ENCODE peak calls at places on chromosome 7, in four cellular contexts. One of them, this sample, is unnamed.

GRCh38 chr7:1899201-1899600 is 229.1 kb downstream of the ELFN1 start:
- DNase-seq in left ventricle myocardium inferior: no peak
- DNase-seq in A549: no peak
- DNase-seq in gastrocnemius medialis: no peak
- DNase-seq in this sample: no peak

GRCh38 chr7:24403557-24403956 is 119.6 kb downstream of the NPY start:
- DNase-seq in left ventricle myocardium inferior: no peak
- DNase-seq in A549: no peak
- DNase-seq in gastrocnemius medialis: no peak
- DNase-seq in this sample: no peak

GRCh38 chr7:151831606-151832005 is 45.3 kb downstream of the PRKAG2 start:
- DNase-seq in left ventricle myocardium inferior: no peak
- DNase-seq in A549: no peak
- DNase-seq in gastrocnemius medialis: no peak
- DNase-seq in this sample: no peak

GRCh38 chr7:156935250-156935649 is 14.3 kb upstream of the NOM1 start:
- DNase-seq in left ventricle myocardium inferior: no peak
- DNase-seq in A549: no peak
- DNase-seq in gastrocnemius medialis: no peak
- DNase-seq in this sample: no peak

GRCh38 chr7:150835702-150836280 is 16.5 kb upstream of the AOC1 start:
- DNase-seq in left ventricle myocardium inferior: no peak
- DNase-seq in A549: no peak
- DNase-seq in gastrocnemius medialis: no peak
- DNase-seq in this sample: no peak

GRCh38 chr7:136308230-136308629 is 331.1 kb upstream of the MTPN start:
- DNase-seq in left ventricle myocardium inferior: no peak
- DNase-seq in A549: no peak
- DNase-seq in gastrocnemius medialis: no peak
- DNase-seq in this sample: no peak

GRCh38 chr7:150875791-150876190 is 23.5 kb downstream of the AOC1 start:
- DNase-seq in left ventricle myocardium inferior: no peak
- DNase-seq in A549: peak; percentile 30
- DNase-seq in gastrocnemius medialis: no peak
- DNase-seq in this sample: no peak

GRCh38 chr7:157470699-157471098 is 133.9 kb downstream of the DNAJB6 start:
- DNase-seq in left ventricle myocardium inferior: no peak
- DNase-seq in A549: no peak
- DNase-seq in gastrocnemius medialis: no peak
- DNase-seq in this sample: no peak

GRCh38 chr7:158864507-158864820 is 8.1 kb downstream of the DYNC2I1 start:
- DNase-seq in left ventricle myocardium inferior: no peak
- DNase-seq in A549: no peak
- DNase-seq in gastrocnemius medialis: no peak
- DNase-seq in this sample: no peak
- H3K27ac ChIP-seq in left ventricle myocardium inferior: peak overlapping the region; percentile 97
- H3K27ac ChIP-seq in A549: peak overlapping the region; percentile 93
- H3K27ac ChIP-seq in gastrocnemius medialis: peak overlapping the region; percentile 90
- H3K27ac ChIP-seq in this sample: peak overlapping the region; percentile 37

GRCh38 chr7:2980406-2981102 is 63.1 kb downstream of the CARD11 start:
- DNase-seq in left ventricle myocardium inferior: no peak
- DNase-seq in A549: no peak
- DNase-seq in gastrocnemius medialis: no peak
- DNase-seq in this sample: no peak
- H3K27ac ChIP-seq in left ventricle myocardium inferior: no peak overlapping the region
- H3K27ac ChIP-seq in A549: no peak overlapping the region
- H3K27ac ChIP-seq in gastrocnemius medialis: no peak overlapping the region
- H3K27ac ChIP-seq in this sample: no peak overlapping the region

DNA sequence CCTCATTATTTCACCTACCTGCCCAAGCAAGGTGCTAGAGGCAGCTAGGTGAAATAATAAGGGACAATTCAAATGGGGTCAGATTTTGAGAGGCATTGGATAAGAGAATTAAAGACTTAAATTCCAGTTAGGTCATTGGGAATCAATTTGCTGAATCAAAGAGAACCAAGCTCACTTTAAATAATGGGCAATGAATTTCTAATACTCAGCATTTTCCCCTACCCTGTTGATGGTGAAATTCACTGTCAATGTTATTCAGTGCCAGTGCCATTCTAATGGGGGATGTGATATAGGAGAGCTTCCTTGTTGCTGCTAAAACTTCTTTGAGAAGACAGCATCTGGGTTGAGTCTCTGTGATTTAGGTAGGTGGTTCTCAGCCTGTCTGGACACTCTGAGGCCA is 509.3 kb downstream of the PHTF2 start:
- DNase-seq in left ventricle myocardium inferior: no peak
- DNase-seq in A549: no peak
- DNase-seq in gastrocnemius medialis: no peak
- DNase-seq in this sample: no peak
- H3K27ac ChIP-seq in left ventricle myocardium inferior: no peak overlapping the region
- H3K27ac ChIP-seq in A549: no peak overlapping the region
- H3K27ac ChIP-seq in gastrocnemius medialis: no peak overlapping the region
- H3K27ac ChIP-seq in this sample: no peak overlapping the region

GRCh38 chr7:40095695-40096327 is 38.6 kb downstream of the MPLKIP start:
- DNase-seq in left ventricle myocardium inferior: no peak
- DNase-seq in A549: no peak
- DNase-seq in gastrocnemius medialis: no peak
- DNase-seq in this sample: no peak
- H3K27ac ChIP-seq in left ventricle myocardium inferior: peak overlapping the region; percentile 2
- H3K27ac ChIP-seq in A549: no peak overlapping the region
- H3K27ac ChIP-seq in gastrocnemius medialis: no peak overlapping the region
- H3K27ac ChIP-seq in this sample: no peak overlapping the region

GRCh38 chr7:108094375-108094774 is 35.8 kb downstream of the LAMB4 start:
- DNase-seq in left ventricle myocardium inferior: no peak
- DNase-seq in A549: no peak
- DNase-seq in gastrocnemius medialis: no peak
- DNase-seq in this sample: no peak
- H3K27ac ChIP-seq in left ventricle myocardium inferior: peak overlapping the region; percentile 73
- H3K27ac ChIP-seq in A549: peak overlapping the region; percentile 85
- H3K27ac ChIP-seq in gastrocnemius medialis: peak overlapping the region; percentile 41
- H3K27ac ChIP-seq in this sample: no peak overlapping the region

GRCh38 chr7:131285558-131285957 is 42.1 kb upstream of the MKLN1 start:
- DNase-seq in left ventricle myocardium inferior: peak; percentile 33
- DNase-seq in A549: no peak
- DNase-seq in gastrocnemius medialis: peak; percentile 34
- DNase-seq in this sample: no peak
- H3K27ac ChIP-seq in left ventricle myocardium inferior: peak overlapping the region; percentile 81
- H3K27ac ChIP-seq in A549: no peak overlapping the region
- H3K27ac ChIP-seq in gastrocnemius medialis: peak overlapping the region; percentile 93
- H3K27ac ChIP-seq in this sample: no peak overlapping the region